ENCODE peak calls at places on chromosome 16, in nine cellular contexts. T is stimulated activated CD8-positive, alpha-beta memory T cell treated with anti-CD3 and anti-CD28 coated beads, Interleukin-2, amount 100 ng/mL, for 48 hours; J is NCI-H748 treated with DMSO at 0.1 percent for 48 hours; L is left cardiac atrium; P is Kasumi-1; H is skeletal muscle cell; D is tibial nerve; K is stimulated activated CD4-positive, alpha-beta T cell treated with anti-CD3 and anti-CD28 coated beads, Interleukin-4, amount 100 ng/mL, for 4 hours; X is lung. E is an unnamed sample.

GRCh38 chr16:61887903-61888302 is 148.3 kb downstream of the CDH8 start:
- DNase-seq in P (peak), H (peak), T (no peak), J (no peak), K (no peak), X (no peak), D (no peak), L (peak), E (no peak)

GRCh38 chr16:81586421-81586820 is 141.8 kb downstream of the CMIP start:
- DNase-seq in L (no peak), T (no peak), D (no peak), K (no peak), X (no peak), J (no peak), H (no peak), P (no peak), E (no peak)

GRCh38 chr16:65876624-65877023 is 489.9 kb upstream of the CDH5 start:
- DNase-seq in L (no peak), T (no peak), X (no peak), H (no peak), J (no peak), K (no peak), D (no peak), P (no peak), E (no peak)

GRCh38 chr16:65373095-65373494 is 251.2 kb upstream of the CDH11 start:
- DNase-seq in H (no peak), L (no peak), D (no peak), J (no peak), X (no peak), P (peak), T (no peak), K (no peak), E (no peak)

GRCh38 chr16:31388535-31388934 is 4.6 kb upstream of the ITGAD start:
- DNase-seq in X (no peak), H (no peak), L (no peak), T (no peak), K (no peak), J (no peak), D (no peak), P (no peak), E (no peak)

GRCh38 chr16:68800257-68800875 is 43.0 kb upstream of the TANGO6 start:
- DNase-seq in P (peak), H (no peak), L (peak), X (peak), J (peak), D (peak), K (peak), T (peak), E (no peak)

GRCh38 chr16:79380990-79381389 is 219.5 kb downstream of the MAF start:
- DNase-seq in D (no peak), P (no peak), T (no peak), H (no peak), X (no peak), K (peak), L (no peak), J (no peak), E (no peak)

GRCh38 chr16:1383556-1383955 is 30.9 kb downstream of the UNKL start:
- DNase-seq in X (no peak), T (no peak), H (no peak), P (no peak), L (no peak), D (no peak), J (no peak), K (no peak), E (no peak)

GRCh38 chr16:22648941-22649340 is 138.2 kb downstream of the NPIPB5 start:
- DNase-seq in X (no peak), J (no peak), D (no peak), T (no peak), K (no peak), L (no peak), P (no peak), H (no peak), E (no peak)

GRCh38 chr16:48003226-48003907 is 152.4 kb downstream of the ABCC12 start:
- DNase-seq in J (no peak), P (no peak), K (no peak), L (no peak), X (no peak), D (no peak), H (no peak), T (no peak), E (no peak)

GRCh38 chr16:48321307-48322036 is 63.7 kb downstream of the SIAH1 start:
- DNase-seq in D (no peak), X (no peak), K (peak), P (peak), J (no peak), L (no peak), H (no peak), T (no peak), E (no peak)

GRCh38 chr16:67040906-67041305 is 12.0 kb downstream of the CBFB start:
- DNase-seq in L (no peak), T (no peak), D (no peak), H (no peak), P (no peak), J (no peak), K (no peak), X (no peak), E (no peak)

GRCh38 chr16:50680907-50681885 is at the start of gene SNX20:
- DNase-seq in P (peak), T (peak), J (no peak), L (no peak), D (no peak), H (no peak), K (peak), X (no peak), E (peak)

GRCh38 chr16:72921106-72921505 is 126.8 kb downstream of the ZFHX3 start:
- DNase-seq in P (peak), D (no peak), K (no peak), X (no peak), J (no peak), L (no peak), H (no peak), T (no peak), E (no peak)

GRCh38 chr16:89137666-89138512 is 33.7 kb upstream of the CDH15 start:
- DNase-seq in X (no peak), P (no peak), D (no peak), T (no peak), K (no peak), J (no peak), H (no peak), L (peak), E (no peak)

GRCh38 chr16:24736758-24737157 is 7.3 kb downstream of the TNRC6A start:
- DNase-seq in P (no peak), H (no peak), K (no peak), T (no peak), D (no peak), J (no peak), L (no peak), X (no peak), E (no peak)

GRCh38 chr16:80065565-80065964 is 465.0 kb upstream of the MAF start:
- DNase-seq in D (no peak), K (no peak), L (no peak), T (no peak), X (no peak), H (no peak), J (peak), P (no peak), E (no peak)

GRCh38 chr16:2156025-2156848 is 655 bp downstream of the TRAF7 start:
- DNase-seq in J (no peak), H (no peak), L (no peak), D (no peak), X (no peak), K (no peak), T (no peak), P (peak), E (no peak)

GRCh38 chr16:47815655-47816054 is 340.1 kb downstream of the ABCC12 start:
- DNase-seq in L (no peak), K (no peak), J (no peak), T (no peak), D (no peak), P (no peak), X (no peak), H (no peak), E (no peak)

GRCh38 chr16:87636050-87636684 is 33.9 kb downstream of the JPH3 start:
- DNase-seq in X (peak), H (peak), L (peak), D (peak), P (peak), T (peak), K (peak), J (peak), E (no peak)

GRCh38 chr16:53511403-53512280 is 8.6 kb upstream of the AKTIP start:
- DNase-seq in P (no peak), L (no peak), D (no peak), X (peak), T (no peak), H (no peak), J (no peak), K (no peak), E (no peak)

GRCh38 chr16:6602401-6602800 is 730.2 kb upstream of the RBFOX1 start:
- DNase-seq in T (no peak), K (no peak), D (no peak), X (no peak), J (no peak), P (no peak), L (no peak), H (no peak), E (no peak)

GRCh38 chr16:86026136-86026905 is 127.4 kb downstream of the IRF8 start:
- DNase-seq in J (no peak), L (no peak), T (no peak), D (no peak), K (no peak), H (no peak), X (no peak), P (no peak), E (peak)

GRCh38 chr16:68388124-68388523 is 60.2 kb downstream of the SMPD3 start:
- DNase-seq in K (no peak), D (no peak), T (no peak), J (no peak), X (no peak), L (no peak), P (no peak), H (no peak), E (no peak)

GRCh38 chr16:14194706-14195105 is 123.6 kb downstream of the MRTFB start:
- DNase-seq in P (no peak), H (no peak), K (no peak), T (no peak), L (no peak), X (no peak), D (no peak), J (peak), E (no peak)

GRCh38 chr16:17768257-17768656 is 297.5 kb upstream of the XYLT1 start:
- DNase-seq in K (no peak), T (no peak), P (no peak), X (no peak), L (no peak), D (no peak), H (peak), J (no peak), E (no peak)

GRCh38 chr16:56041556-56042140 is 149.6 kb upstream of the GNAO1 start:
- DNase-seq in H (no peak), T (no peak), J (no peak), K (no peak), P (no peak), D (no peak), X (no peak), L (peak), E (no peak)